ENCODE peak calls at places on chromosomes 4 and X, in four cellular contexts. E is osteoblast, D is A549, Y is GM06990. X is an unnamed sample.

GRCh38 chrX:56733459-56734046 is 4.5 kb downstream of the NBDY start:
- DNase-seq in E (peak), D (peak), Y (no peak), X (peak)

GRCh38 chr4:148376151-148376550 is 66.1 kb downstream of the NR3C2 start:
- DNase-seq in E (no peak), D (no peak), Y (no peak), X (peak)

GRCh38 chr4:55409468-55410171 is 13.9 kb downstream of the TMEM165 start:
- DNase-seq in E (no peak), D (no peak), Y (no peak), X (peak)

GRCh38 chr4:2060578-2061207 is 1.6 kb downstream of the NAT8L start:
- DNase-seq in E (peak), D (no peak), Y (no peak), X (no peak)

GRCh38 chrX:40273356-40274050 is 175.7 kb upstream of the BCOR start:
- DNase-seq in E (peak), D (no peak), Y (no peak), X (peak)

GRCh38 chrX:1102786-1103185 is 109.7 kb downstream of the CRLF2 start:
- DNase-seq in E (no peak), D (no peak), Y (no peak), X (no peak)

GRCh38 chr4:7354937-7355336 is 79.8 kb downstream of the PSAPL1 start:
- DNase-seq in E (peak), D (no peak), Y (no peak), X (no peak)

GRCh38 chr4:111398906-111399330 is 746.3 kb upstream of the FAM241A start:
- DNase-seq in E (no peak), D (no peak), Y (no peak), X (peak)

GRCh38 chr4:159383569-159383934 is 280.7 kb downstream of the RAPGEF2 start:
- DNase-seq in E (no peak), D (no peak), Y (no peak), X (no peak)

GRCh38 chr4:43360296-43360695 is 467.8 kb downstream of the GRXCR1 start:
- DNase-seq in E (no peak), D (no peak), Y (no peak), X (no peak)

GRCh38 chr4:174595141-174595929 is 73.0 kb upstream of the HPGD start:
- DNase-seq in E (no peak), D (no peak), Y (no peak), X (peak)

GRCh38 chr4:22670953-22671352 is 21.8 kb upstream of the GBA3 start:
- DNase-seq in E (no peak), D (no peak), Y (peak), X (peak)

GRCh38 chr4:173125216-173125812 is 43.3 kb upstream of the GALNT7 start:
- DNase-seq in E (peak), D (no peak), Y (no peak), X (no peak)

GRCh38 chr4:139700568-139700967 is 34.9 kb downstream of the MGST2 start:
- DNase-seq in E (no peak), D (no peak), Y (no peak), X (no peak)

GRCh38 chr4:143352052-143352451 is 15.4 kb downstream of the GAB1 start:
- DNase-seq in E (peak), D (no peak), Y (no peak), X (no peak)

GRCh38 chr4:94871644-94872305 is 114.0 kb downstream of the BMPR1B start:
- DNase-seq in E (peak), D (no peak), Y (no peak), X (no peak)

GRCh38 chr4:94642561-94642866 is 115.2 kb upstream of the BMPR1B start:
- DNase-seq in E (no peak), D (no peak), Y (no peak), X (peak)

GRCh38 chr4:54913751-54914526 is 211.5 kb downstream of the KDR start:
- DNase-seq in E (peak), D (no peak), Y (no peak), X (no peak)

GRCh38 chrX:2490634-2491033 is 10.1 kb downstream of the DHRSX start:
- DNase-seq in E (peak), D (no peak), Y (no peak), X (no peak)

GRCh38 chrX:23334871-23335599 is 386 bp downstream of the PTCHD1 start:
- DNase-seq in E (peak), D (no peak), Y (peak), X (no peak)

DNA sequence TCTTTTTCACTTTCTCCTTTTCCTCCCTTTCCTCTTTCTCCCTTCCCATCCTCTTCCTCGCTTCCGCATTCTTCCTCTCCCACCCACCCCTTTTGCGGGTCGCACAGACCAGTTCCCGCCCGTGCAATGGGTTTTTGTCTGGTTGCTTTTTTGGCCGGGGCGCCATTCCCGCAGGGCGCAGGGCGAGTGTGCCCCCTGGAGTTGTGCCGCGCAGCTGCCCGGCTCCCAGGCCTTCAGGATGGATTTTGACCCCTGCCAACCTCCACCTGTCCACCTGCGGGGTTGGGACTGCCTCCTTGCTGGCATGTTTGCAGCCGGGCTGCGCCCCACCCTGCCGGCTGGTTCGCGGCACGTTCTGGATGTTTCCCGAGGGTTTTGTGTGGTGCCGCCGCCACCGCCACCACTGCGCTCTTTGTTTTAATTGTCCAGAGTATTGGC is 578 bp upstream of the SEL1L3 start:
- DNase-seq in E (peak), D (peak), Y (no peak), X (no peak)
- TF ChIP-seq CTCF in E (peak), D (peak), Y (peak), X (no peak)

GRCh38 chrX:138150709-138151108 is 560.8 kb downstream of the FGF13 start:
- DNase-seq in E (no peak), D (no peak), Y (no peak), X (no peak)
- H3K4me3 ChIP-seq in E (no peak), D (no peak), Y (no peak), X (no peak)

GRCh38 chr4:20684852-20685763 is 15.2 kb upstream of the PACRGL start:
- DNase-seq in E (no peak), D (peak), Y (no peak), X (peak)
- TF ChIP-seq CTCF in E (peak), D (peak), Y (peak), X (peak)

GRCh38 chrX:137427813-137428212 is 138.1 kb upstream of the ZIC3 start:
- DNase-seq in E (peak), D (peak), Y (no peak), X (no peak)
- H3K4me3 ChIP-seq in E (peak), D (peak), Y (peak), X (peak)

DNA sequence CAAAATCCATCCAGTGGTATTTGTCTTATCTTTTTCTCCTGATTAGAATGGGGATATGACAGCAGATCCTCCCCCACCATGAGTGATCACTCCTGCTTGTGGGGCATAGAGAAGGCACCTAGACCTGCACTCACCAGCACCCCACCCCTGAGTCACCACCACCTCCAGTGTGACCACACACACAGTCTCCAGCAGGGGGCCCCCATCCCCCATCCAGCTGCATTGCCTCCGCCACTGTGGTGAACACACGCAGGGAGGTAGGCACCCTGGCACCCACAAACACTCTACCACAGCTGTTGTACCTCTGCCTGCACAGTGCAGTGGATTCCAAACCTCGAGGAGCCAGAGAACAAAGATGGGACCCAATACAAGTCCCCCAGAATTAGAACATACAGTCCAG is 9.0 kb upstream of the MAGEA8 start:
- DNase-seq in E (peak), D (no peak), Y (peak), X (no peak)
- TF ChIP-seq CTCF in E (peak), D (peak), Y (peak), X (no peak)